ENCODE peak calls at places on chromosomes 5 and 9, in six cellular contexts. V is stimulated activated CD4-positive, alpha-beta T cell treated with anti-CD3 and anti-CD28 coated beads, Interleukin-4, amount 100 ng/mL, for 24 hours; H is cardiac muscle cell; P is right lobe of liver; D is small intestine; R is activated T-cell treated with anti-CD3 and anti-CD28 coated beads for 24 hours. L is an unnamed sample.

GRCh38 chr9:134894136-134894860 is 13.7 kb downstream of the FCN2 start:
- DNase-seq in H (no peak), P (no peak), V (no peak), R (no peak), D (no peak), L (no peak)

GRCh38 chr9:94031380-94031779 is 52.9 kb upstream of the PTPDC1 start:
- DNase-seq in V (no peak), D (no peak), P (no peak), H (peak), R (no peak), L (no peak)

GRCh38 chr9:91589101-91589553 is 165.5 kb upstream of the NFIL3 start:
- DNase-seq in V (no peak), H (peak), P (no peak), D (no peak), R (no peak), L (no peak)

GRCh38 chr5:132253452-132254320 is 3.8 kb upstream of the PDLIM4 start:
- DNase-seq in V (no peak), D (no peak), H (no peak), P (no peak), R (no peak), L (no peak)

GRCh38 chr5:95029569-95030366 is 255.1 kb downstream of the MCTP1 start:
- DNase-seq in H (no peak), D (no peak), P (no peak), R (no peak), V (no peak), L (no peak)

GRCh38 chr5:161077895-161078566 is 226.0 kb upstream of the ATP10B start:
- DNase-seq in P (no peak), R (no peak), V (no peak), H (no peak), D (no peak), L (no peak)

GRCh38 chr5:180632768-180633167 is 16.6 kb downstream of the FLT4 start:
- DNase-seq in P (peak), V (no peak), D (no peak), H (no peak), R (no peak), L (no peak)

GRCh38 chr9:3464033-3464638 is 61.7 kb downstream of the RFX3 start:
- DNase-seq in H (peak), D (no peak), V (no peak), R (no peak), P (no peak), L (no peak)

GRCh38 chr9:137619240-137620090 is 660 bp downstream of the EHMT1 start:
- DNase-seq in H (peak), R (no peak), D (peak), V (peak), P (no peak), L (no peak)

GRCh38 chr5:5335708-5336211 is 86.7 kb upstream of the ICE1 start:
- DNase-seq in D (no peak), R (no peak), H (peak), P (no peak), V (no peak), L (no peak)

GRCh38 chr5:51326844-51327243 is 56.4 kb upstream of the ISL1 start:
- DNase-seq in V (no peak), H (no peak), D (no peak), R (no peak), P (no peak), L (no peak)

GRCh38 chr5:178336889-178337785 is 104.5 kb upstream of the PHYKPL start:
- DNase-seq in P (peak), V (no peak), H (no peak), D (no peak), R (no peak), L (no peak)

GRCh38 chr5:135660826-135661555 is 82.2 kb upstream of the CXCL14 start:
- DNase-seq in D (no peak), P (no peak), V (no peak), R (no peak), H (no peak), L (no peak)

GRCh38 chr5:122470365-122470764 is 158.3 kb downstream of the SNCAIP start:
- DNase-seq in V (no peak), R (no peak), P (no peak), H (no peak), D (peak), L (no peak)

GRCh38 chr5:865771-866170 is 15.0 kb upstream of the ZDHHC11 start:
- DNase-seq in D (no peak), P (peak), V (no peak), H (no peak), R (no peak), L (no peak)

GRCh38 chr5:179553006-179553405 is 2.7 kb downstream of the RUFY1 start:
- DNase-seq in R (no peak), D (no peak), P (no peak), H (no peak), V (no peak), L (no peak)

L was measured in T-helper 1 cell.